ENCODE peak calls at places on chromosomes 4 and X, in ten cellular contexts. One of them, this sample, is unnamed.

GRCh38 chr4:149999485-150000074 is 78.7 kb upstream of the DCLK2 start:
- DNase-seq in mucosa of descending colon: peak; percentile 31
- DNase-seq in upper lobe of right lung: no peak
- DNase-seq in CD4-positive, alpha-beta T cell: no peak
- DNase-seq in colonic mucosa: peak; percentile 36
- DNase-seq in cardiac muscle cell: peak; percentile 55
- DNase-seq in ascending aorta: no peak
- DNase-seq in GM23248: peak; percentile 88
- DNase-seq in PC-9: no peak
- DNase-seq in A549: peak; percentile 77
- DNase-seq in this sample: peak; percentile 50

GRCh38 chr4:134762053-134762452 is 560.5 kb upstream of the PABPC4L start:
- DNase-seq in A549: no peak
- DNase-seq in upper lobe of right lung: no peak
- DNase-seq in colonic mucosa: no peak
- DNase-seq in GM23248: no peak
- DNase-seq in CD4-positive, alpha-beta T cell: no peak
- DNase-seq in mucosa of descending colon: no peak
- DNase-seq in cardiac muscle cell: no peak
- DNase-seq in PC-9: no peak
- DNase-seq in ascending aorta: no peak
- DNase-seq in this sample: no peak

GRCh38 chr4:90069151-90069550 is 58.0 kb upstream of the CCSER1 start:
- DNase-seq in GM23248: peak; percentile 0
- DNase-seq in mucosa of descending colon: no peak
- DNase-seq in ascending aorta: no peak
- DNase-seq in PC-9: no peak
- DNase-seq in colonic mucosa: no peak
- DNase-seq in CD4-positive, alpha-beta T cell: no peak
- DNase-seq in upper lobe of right lung: no peak
- DNase-seq in cardiac muscle cell: no peak
- DNase-seq in A549: no peak
- DNase-seq in this sample: no peak

GRCh38 chrX:56281789-56282188 is 49.6 kb downstream of the KLF8 start:
- DNase-seq in upper lobe of right lung: no peak
- DNase-seq in GM23248: peak; percentile 23
- DNase-seq in A549: peak; percentile 40
- DNase-seq in mucosa of descending colon: peak; percentile 2
- DNase-seq in PC-9: peak; percentile 38
- DNase-seq in colonic mucosa: no peak
- DNase-seq in ascending aorta: no peak
- DNase-seq in CD4-positive, alpha-beta T cell: no peak
- DNase-seq in cardiac muscle cell: peak; percentile 2
- DNase-seq in this sample: no peak

GRCh38 chr4:155796031-155796430 is 37.2 kb downstream of the GUCY1B1 start:
- DNase-seq in colonic mucosa: no peak
- DNase-seq in mucosa of descending colon: no peak
- DNase-seq in CD4-positive, alpha-beta T cell: no peak
- DNase-seq in ascending aorta: no peak
- DNase-seq in cardiac muscle cell: no peak
- DNase-seq in A549: peak; percentile 31
- DNase-seq in GM23248: peak; percentile 46
- DNase-seq in PC-9: no peak
- DNase-seq in upper lobe of right lung: no peak
- DNase-seq in this sample: peak; percentile 3

GRCh38 chr4:74217365-74217764 is 59.4 kb downstream of the MTHFD2L start:
- DNase-seq in upper lobe of right lung: no peak
- DNase-seq in CD4-positive, alpha-beta T cell: no peak
- DNase-seq in ascending aorta: no peak
- DNase-seq in mucosa of descending colon: no peak
- DNase-seq in cardiac muscle cell: no peak
- DNase-seq in GM23248: no peak
- DNase-seq in A549: no peak
- DNase-seq in colonic mucosa: no peak
- DNase-seq in PC-9: no peak
- DNase-seq in this sample: no peak

GRCh38 chr4:177562859-177563258 is 120.6 kb upstream of the AGA start:
- DNase-seq in GM23248: no peak
- DNase-seq in upper lobe of right lung: no peak
- DNase-seq in CD4-positive, alpha-beta T cell: no peak
- DNase-seq in cardiac muscle cell: no peak
- DNase-seq in mucosa of descending colon: no peak
- DNase-seq in ascending aorta: no peak
- DNase-seq in colonic mucosa: no peak
- DNase-seq in A549: no peak
- DNase-seq in PC-9: no peak
- DNase-seq in this sample: no peak

GRCh38 chr4:125353131-125353530 is 38.4 kb downstream of the FAT4 start:
- DNase-seq in CD4-positive, alpha-beta T cell: no peak
- DNase-seq in ascending aorta: no peak
- DNase-seq in A549: no peak
- DNase-seq in cardiac muscle cell: no peak
- DNase-seq in upper lobe of right lung: no peak
- DNase-seq in GM23248: no peak
- DNase-seq in PC-9: no peak
- DNase-seq in mucosa of descending colon: no peak
- DNase-seq in colonic mucosa: no peak
- DNase-seq in this sample: no peak

GRCh38 chr4:47717173-47717572 is 120.7 kb downstream of the CORIN start:
- DNase-seq in A549: no peak
- DNase-seq in colonic mucosa: no peak
- DNase-seq in mucosa of descending colon: no peak
- DNase-seq in CD4-positive, alpha-beta T cell: no peak
- DNase-seq in ascending aorta: no peak
- DNase-seq in PC-9: no peak
- DNase-seq in upper lobe of right lung: no peak
- DNase-seq in cardiac muscle cell: no peak
- DNase-seq in GM23248: no peak
- DNase-seq in this sample: no peak

GRCh38 chr4:83582289-83582756 is 46.4 kb downstream of the GPAT3 start:
- DNase-seq in colonic mucosa: peak; percentile 81
- DNase-seq in ascending aorta: no peak
- DNase-seq in CD4-positive, alpha-beta T cell: no peak
- DNase-seq in cardiac muscle cell: no peak
- DNase-seq in PC-9: no peak
- DNase-seq in GM23248: peak; percentile 24
- DNase-seq in mucosa of descending colon: peak; percentile 82
- DNase-seq in A549: peak; percentile 59
- DNase-seq in upper lobe of right lung: no peak
- DNase-seq in this sample: no peak

GRCh38 chr4:41360214-41360910 is 103.6 kb downstream of the UCHL1 start:
- DNase-seq in colonic mucosa: peak; percentile 57
- DNase-seq in cardiac muscle cell: peak; percentile 85
- DNase-seq in ascending aorta: peak; percentile 12
- DNase-seq in upper lobe of right lung: peak; percentile 91
- DNase-seq in PC-9: peak; percentile 56
- DNase-seq in GM23248: peak; percentile 72
- DNase-seq in mucosa of descending colon: peak; percentile 59
- DNase-seq in CD4-positive, alpha-beta T cell: no peak
- DNase-seq in A549: peak; percentile 61
- DNase-seq in this sample: peak; percentile 50

GRCh38 chr4:164790249-164790648 is 36.3 kb downstream of the SMIM31 start:
- DNase-seq in colonic mucosa: no peak
- DNase-seq in GM23248: no peak
- DNase-seq in PC-9: no peak
- DNase-seq in ascending aorta: no peak
- DNase-seq in cardiac muscle cell: no peak
- DNase-seq in CD4-positive, alpha-beta T cell: no peak
- DNase-seq in upper lobe of right lung: no peak
- DNase-seq in mucosa of descending colon: no peak
- DNase-seq in A549: no peak
- DNase-seq in this sample: no peak

GRCh38 chr4:71294301-71294700 is 44.5 kb upstream of the SLC4A4 start:
- DNase-seq in mucosa of descending colon: no peak
- DNase-seq in colonic mucosa: no peak
- DNase-seq in CD4-positive, alpha-beta T cell: no peak
- DNase-seq in upper lobe of right lung: no peak
- DNase-seq in A549: no peak
- DNase-seq in PC-9: no peak
- DNase-seq in GM23248: peak; percentile 55
- DNase-seq in cardiac muscle cell: no peak
- DNase-seq in ascending aorta: no peak
- DNase-seq in this sample: no peak

GRCh38 chr4:123952530-123953274 is 556.1 kb downstream of the SPRY1 start:
- DNase-seq in mucosa of descending colon: no peak
- DNase-seq in colonic mucosa: no peak
- DNase-seq in CD4-positive, alpha-beta T cell: no peak
- DNase-seq in cardiac muscle cell: no peak
- DNase-seq in upper lobe of right lung: no peak
- DNase-seq in GM23248: peak; percentile 74
- DNase-seq in PC-9: no peak
- DNase-seq in A549: no peak
- DNase-seq in ascending aorta: no peak
- DNase-seq in this sample: no peak

GRCh38 chrX:31608651-31609050 is 536.8 kb upstream of the FTHL17 start:
- DNase-seq in CD4-positive, alpha-beta T cell: no peak
- DNase-seq in PC-9: no peak
- DNase-seq in A549: no peak
- DNase-seq in colonic mucosa: no peak
- DNase-seq in mucosa of descending colon: no peak
- DNase-seq in ascending aorta: no peak
- DNase-seq in cardiac muscle cell: no peak
- DNase-seq in upper lobe of right lung: no peak
- DNase-seq in GM23248: no peak
- DNase-seq in this sample: no peak
- H3K9me3 ChIP-seq in CD4-positive, alpha-beta T cell: no peaks in the 10 kb centered on the region
- H3K9me3 ChIP-seq in PC-9: peaks cover 5% of the 10 kb centered on the region
- H3K9me3 ChIP-seq in A549: no peaks in the 10 kb centered on the region
- H3K9me3 ChIP-seq in colonic mucosa: no peaks in the 10 kb centered on the region
- H3K9me3 ChIP-seq in mucosa of descending colon: no peaks in the 10 kb centered on the region
- H3K9me3 ChIP-seq in ascending aorta: no peaks in the 10 kb centered on the region
- H3K9me3 ChIP-seq in cardiac muscle cell: no peaks in the 10 kb centered on the region
- H3K9me3 ChIP-seq in upper lobe of right lung: no peaks in the 10 kb centered on the region
- H3K9me3 ChIP-seq in GM23248: no peaks in the 10 kb centered on the region
- H3K9me3 ChIP-seq in this sample: no peaks in the 10 kb centered on the region

GRCh38 chr4:170339522-170339921 is 249.8 kb upstream of the AADAT start:
- DNase-seq in cardiac muscle cell: no peak
- DNase-seq in ascending aorta: no peak
- DNase-seq in mucosa of descending colon: no peak
- DNase-seq in GM23248: no peak
- DNase-seq in upper lobe of right lung: no peak
- DNase-seq in CD4-positive, alpha-beta T cell: no peak
- DNase-seq in PC-9: no peak
- DNase-seq in A549: no peak
- DNase-seq in colonic mucosa: no peak
- DNase-seq in this sample: no peak
- H3K9me3 ChIP-seq in cardiac muscle cell: no peaks in the 10 kb centered on the region
- H3K9me3 ChIP-seq in ascending aorta: no peaks in the 10 kb centered on the region
- H3K9me3 ChIP-seq in mucosa of descending colon: no peaks in the 10 kb centered on the region
- H3K9me3 ChIP-seq in GM23248: peaks cover 8% of the 10 kb centered on the region
- H3K9me3 ChIP-seq in upper lobe of right lung: no peaks in the 10 kb centered on the region
- H3K9me3 ChIP-seq in CD4-positive, alpha-beta T cell: no peaks in the 10 kb centered on the region
- H3K9me3 ChIP-seq in PC-9: no peaks in the 10 kb centered on the region
- H3K9me3 ChIP-seq in A549: no peaks in the 10 kb centered on the region
- H3K9me3 ChIP-seq in colonic mucosa: no peaks in the 10 kb centered on the region
- H3K9me3 ChIP-seq in this sample: no peaks in the 10 kb centered on the region

DNA sequence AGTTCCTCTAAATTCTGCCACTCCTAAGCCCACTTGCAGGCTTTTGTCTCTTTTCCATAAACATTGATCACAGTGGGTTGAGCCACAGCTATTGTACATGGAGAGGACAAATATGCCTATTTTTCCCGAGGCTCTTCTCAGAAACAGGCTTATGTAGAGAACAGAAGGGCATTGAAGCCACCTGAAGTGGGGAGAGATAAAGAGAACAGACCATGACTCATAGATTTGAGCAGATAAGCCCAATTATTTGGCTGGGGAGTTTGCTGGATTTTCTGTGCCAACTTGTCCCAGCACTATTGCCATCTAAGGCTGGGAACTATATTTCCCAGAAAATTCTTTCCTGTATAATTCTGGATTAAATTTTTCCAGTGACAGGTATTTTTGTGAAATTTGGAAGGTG is 446.1 kb upstream of the RPS6KA3 start:
- DNase-seq in cardiac muscle cell: no peak
- DNase-seq in GM23248: no peak
- DNase-seq in ascending aorta: no peak
- DNase-seq in A549: no peak
- DNase-seq in colonic mucosa: no peak
- DNase-seq in CD4-positive, alpha-beta T cell: no peak
- DNase-seq in upper lobe of right lung: no peak
- DNase-seq in mucosa of descending colon: no peak
- DNase-seq in PC-9: no peak
- DNase-seq in this sample: no peak
- H3K9me3 ChIP-seq in cardiac muscle cell: no peaks in the 10 kb centered on the region
- H3K9me3 ChIP-seq in GM23248: no peaks in the 10 kb centered on the region
- H3K9me3 ChIP-seq in ascending aorta: no peaks in the 10 kb centered on the region
- H3K9me3 ChIP-seq in A549: no peaks in the 10 kb centered on the region
- H3K9me3 ChIP-seq in colonic mucosa: no peaks in the 10 kb centered on the region
- H3K9me3 ChIP-seq in CD4-positive, alpha-beta T cell: no peaks in the 10 kb centered on the region
- H3K9me3 ChIP-seq in upper lobe of right lung: no peaks in the 10 kb centered on the region
- H3K9me3 ChIP-seq in mucosa of descending colon: no peaks in the 10 kb centered on the region
- H3K9me3 ChIP-seq in PC-9: no peaks in the 10 kb centered on the region
- H3K9me3 ChIP-seq in this sample: no peaks in the 10 kb centered on the region

GRCh38 chr4:1402021-1402515 is 4.2 kb downstream of the NKX1-1 start:
- DNase-seq in upper lobe of right lung: peak; percentile 54
- DNase-seq in GM23248: no peak
- DNase-seq in ascending aorta: no peak
- DNase-seq in cardiac muscle cell: no peak
- DNase-seq in colonic mucosa: no peak
- DNase-seq in CD4-positive, alpha-beta T cell: no peak
- DNase-seq in mucosa of descending colon: no peak
- DNase-seq in PC-9: no peak
- DNase-seq in A549: no peak
- DNase-seq in this sample: no peak

GRCh38 chr4:1404573-1405248 is 1.5 kb downstream of the NKX1-1 start:
- DNase-seq in A549: no peak
- DNase-seq in cardiac muscle cell: no peak
- DNase-seq in CD4-positive, alpha-beta T cell: no peak
- DNase-seq in colonic mucosa: peak; percentile 12
- DNase-seq in GM23248: no peak
- DNase-seq in mucosa of descending colon: no peak
- DNase-seq in ascending aorta: no peak
- DNase-seq in PC-9: no peak
- DNase-seq in upper lobe of right lung: peak; percentile 46
- DNase-seq in this sample: no peak

GRCh38 chr4:1402516-1403101 is 3.6 kb downstream of the NKX1-1 start:
- DNase-seq in A549: no peak
- DNase-seq in colonic mucosa: no peak
- DNase-seq in ascending aorta: no peak
- DNase-seq in GM23248: peak; percentile 42
- DNase-seq in CD4-positive, alpha-beta T cell: no peak
- DNase-seq in upper lobe of right lung: peak; percentile 42
- DNase-seq in cardiac muscle cell: no peak
- DNase-seq in mucosa of descending colon: no peak
- DNase-seq in PC-9: no peak
- DNase-seq in this sample: no peak

GRCh38 chr4:1403591-1404572 is 2.4 kb downstream of the NKX1-1 start:
- DNase-seq in upper lobe of right lung: peak; percentile 63
- DNase-seq in PC-9: no peak
- DNase-seq in A549: no peak
- DNase-seq in GM23248: peak; percentile 30
- DNase-seq in colonic mucosa: peak; percentile 15
- DNase-seq in mucosa of descending colon: no peak
- DNase-seq in cardiac muscle cell: no peak
- DNase-seq in CD4-positive, alpha-beta T cell: no peak
- DNase-seq in ascending aorta: no peak
- DNase-seq in this sample: no peak

DNA sequence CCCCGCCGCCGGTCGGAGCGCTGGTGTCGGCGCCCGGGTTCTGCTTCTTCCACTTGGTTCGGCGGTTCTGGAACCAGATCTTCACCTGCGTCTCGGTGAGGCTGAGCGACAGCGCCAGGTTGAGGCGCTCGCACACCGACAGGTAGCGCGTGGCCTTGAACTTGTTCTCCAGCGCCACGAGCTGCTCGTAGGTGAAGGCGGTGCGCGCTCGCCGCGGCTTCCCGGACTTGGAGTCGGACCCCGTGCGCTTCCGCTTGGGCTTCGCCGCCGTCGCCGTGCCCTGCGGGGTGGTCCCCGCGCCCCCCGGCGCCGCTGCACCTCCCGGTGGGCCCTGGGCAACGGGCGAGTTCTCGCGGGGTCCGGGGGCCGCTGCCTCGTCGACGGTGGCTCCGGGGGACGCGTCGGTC is 3.1 kb downstream of the NKX1-1 start:
- DNase-seq in PC-9: no peak
- DNase-seq in A549: no peak
- DNase-seq in GM23248: no peak
- DNase-seq in CD4-positive, alpha-beta T cell: no peak
- DNase-seq in colonic mucosa: peak; percentile 11
- DNase-seq in mucosa of descending colon: no peak
- DNase-seq in upper lobe of right lung: peak; percentile 40
- DNase-seq in cardiac muscle cell: no peak
- DNase-seq in ascending aorta: no peak
- DNase-seq in this sample: no peak
- H3K9me3 ChIP-seq in PC-9: no peaks in the 10 kb centered on the region
- H3K9me3 ChIP-seq in A549: no peaks in the 10 kb centered on the region
- H3K9me3 ChIP-seq in GM23248: no peaks in the 10 kb centered on the region
- H3K9me3 ChIP-seq in CD4-positive, alpha-beta T cell: no peaks in the 10 kb centered on the region
- H3K9me3 ChIP-seq in colonic mucosa: no peaks in the 10 kb centered on the region
- H3K9me3 ChIP-seq in mucosa of descending colon: peaks cover 4% of the 10 kb centered on the region
- H3K9me3 ChIP-seq in upper lobe of right lung: no peaks in the 10 kb centered on the region
- H3K9me3 ChIP-seq in cardiac muscle cell: no peaks in the 10 kb centered on the region
- H3K9me3 ChIP-seq in ascending aorta: no peaks in the 10 kb centered on the region
- H3K9me3 ChIP-seq in this sample: peaks cover 2% of the 10 kb centered on the region